ENCODE peak calls at places on chromosomes 16 and 17, in four cellular contexts. P, B, Q and E are unnamed samples.

GRCh38 chr17:75996665-75997590 is 3.7 kb upstream of the CDK3 start:
- DNase-seq in P (peak; percentile 89), B (peak; percentile 65), Q (peak; percentile 38), E (no peak)

GRCh38 chr17:74770498-74771318 is 5.4 kb downstream of the NAT9 start:
- DNase-seq in P (peak; percentile 84), B (no peak), Q (no peak), E (peak; percentile 61)

GRCh38 chr17:14701901-14702300 is 401.0 kb downstream of the HS3ST3B1 start:
- DNase-seq in P (no peak), B (no peak), Q (no peak), E (no peak)

GRCh38 chr17:35969558-35970442 is 11.5 kb downstream of the CCL16 start:
- DNase-seq in P (peak; percentile 84), B (peak; percentile 75), Q (peak; percentile 26), E (peak; percentile 61)

GRCh38 chr17:76414334-76415295 is 30.2 kb downstream of the SPHK1 start:
- DNase-seq in P (no peak), B (no peak), Q (no peak), E (no peak)

GRCh38 chr17:66951605-66951953 is 12.9 kb upstream of the CACNG4 start:
- DNase-seq in P (peak; percentile 82), B (no peak), Q (no peak), E (peak; percentile 54)

GRCh38 chr16:14569213-14569612 is 60.8 kb downstream of the PARN start:
- DNase-seq in P (no peak), B (no peak), Q (no peak), E (no peak)

GRCh38 chr17:39634384-39634871 is 2.5 kb upstream of the STARD3 start:
- DNase-seq in P (no peak), B (no peak), Q (no peak), E (no peak)

GRCh38 chr17:74118504-74118903 is 85.0 kb upstream of the RPL38 start:
- DNase-seq in P (peak; percentile 26), B (no peak), Q (no peak), E (no peak)

GRCh38 chr16:54934536-54935410 is 4.1 kb downstream of the IRX5 start:
- DNase-seq in P (no peak), B (peak; percentile 50), Q (no peak), E (no peak)

GRCh38 chr17:81863833-81864768 is 3.8 kb upstream of the P4HB start:
- DNase-seq in P (no peak), B (no peak), Q (no peak), E (no peak)

GRCh38 chr17:1919206-1919605 is 89.4 kb downstream of the RPA1 start:
- DNase-seq in P (no peak), B (no peak), Q (no peak), E (no peak)

GRCh38 chr17:36933174-36934143 is 3.8 kb upstream of the LHX1 start:
- DNase-seq in P (no peak), B (no peak), Q (no peak), E (no peak)

GRCh38 chr16:47387026-47387734 is 73.7 kb downstream of the ITFG1 start:
- DNase-seq in P (no peak), B (no peak), Q (no peak), E (no peak)

GRCh38 chr17:6994666-6995246 is 1.1 kb upstream of the ALOX12 start:
- DNase-seq in P (no peak), B (no peak), Q (no peak), E (no peak)

GRCh38 chr16:48885456-48885855 is 275.5 kb upstream of the N4BP1 start:
- DNase-seq in P (no peak), B (no peak), Q (no peak), E (no peak)

GRCh38 chr17:78979780-78980623 is at the start of gene LGALS3BP:
- DNase-seq in P (peak; percentile 69), B (no peak), Q (peak; percentile 51), E (no peak)

GRCh38 chr17:2068589-2069051 is 13.7 kb downstream of the HIC1 start:
- DNase-seq in P (no peak), B (no peak), Q (peak; percentile 61), E (no peak)

GRCh38 chr17:44867841-44868240 is 20.2 kb downstream of the HIGD1B start:
- DNase-seq in P (no peak), B (no peak), Q (no peak), E (no peak)

GRCh38 chr16:57564571-57565270 is 22.3 kb downstream of the ADGRG5 start:
- DNase-seq in P (no peak), B (no peak), Q (peak; percentile 16), E (no peak)

GRCh38 chr17:32631341-32632109 is 144.7 kb downstream of the CDK5R1 start:
- DNase-seq in P (no peak), B (no peak), Q (no peak), E (no peak)

GRCh38 chr16:75102595-75102994 is 14.0 kb downstream of the LDHD start:
- DNase-seq in P (no peak), B (no peak), Q (no peak), E (no peak)

GRCh38 chr16:83015871-83016270 is 389.1 kb downstream of the CDH13 start:
- DNase-seq in P (no peak), B (no peak), Q (no peak), E (no peak)

GRCh38 chr17:75642221-75643032 is 9.2 kb downstream of the SMIM5 start:
- DNase-seq in P (no peak), B (no peak), Q (no peak), E (no peak)

GRCh38 chr17:29158515-29159275 is 21.5 kb downstream of the MYO18A start:
- DNase-seq in P (peak; percentile 77), B (no peak), Q (no peak), E (no peak)

GRCh38 chr17:72822358-72823023 is 270.0 kb downstream of the SLC39A11 start:
- DNase-seq in P (no peak), B (no peak), Q (no peak), E (no peak)

GRCh38 chr16:50037791-50038190 is 12.8 kb downstream of the CNEP1R1 start:
- DNase-seq in P (no peak), B (no peak), Q (no peak), E (no peak)

GRCh38 chr17:47949197-47949759 is 7.9 kb downstream of the PNPO start:
- DNase-seq in P (peak; percentile 96), B (peak; percentile 77), Q (no peak), E (no peak)

GRCh38 chr16:71917900-71918299 is 22.6 kb downstream of the IST1 start:
- DNase-seq in P (no peak), B (no peak), Q (no peak), E (no peak)

GRCh38 chr16:2836646-2837508 is 6.8 kb downstream of the ZG16B start:
- DNase-seq in P (no peak), B (no peak), Q (no peak), E (no peak)

GRCh38 chr16:86740817-86741799 is 162.8 kb downstream of the FOXL1 start:
- DNase-seq in P (peak; percentile 63), B (no peak), Q (no peak), E (no peak)

GRCh38 chr17:74852237-74853047 is 7.2 kb downstream of the GRIN2C start:
- DNase-seq in P (peak; percentile 94), B (no peak), Q (no peak), E (peak; percentile 80)

GRCh38 chr16:86118467-86119307 is 219.7 kb downstream of the IRF8 start:
- DNase-seq in P (no peak), B (no peak), Q (no peak), E (no peak)

GRCh38 chr17:14427914-14428639 is 127.2 kb downstream of the HS3ST3B1 start:
- DNase-seq in P (no peak), B (no peak), Q (no peak), E (no peak)

GRCh38 chr17:37791434-37791833 is 46.6 kb upstream of the HNF1B start:
- DNase-seq in P (no peak), B (no peak), Q (peak; percentile 71), E (no peak)

GRCh38 chr17:45029758-45030423 is 21.5 kb downstream of the DCAKD start:
- DNase-seq in P (no peak), B (no peak), Q (no peak), E (no peak)

GRCh38 chr17:74214642-74215331 is 1.4 kb downstream of the TTYH2 start:
- DNase-seq in P (no peak), B (no peak), Q (no peak), E (no peak)

GRCh38 chr17:42363767-42364585 is 24.3 kb downstream of the STAT3 start:
- DNase-seq in P (no peak), B (no peak), Q (no peak), E (no peak)

DNA sequence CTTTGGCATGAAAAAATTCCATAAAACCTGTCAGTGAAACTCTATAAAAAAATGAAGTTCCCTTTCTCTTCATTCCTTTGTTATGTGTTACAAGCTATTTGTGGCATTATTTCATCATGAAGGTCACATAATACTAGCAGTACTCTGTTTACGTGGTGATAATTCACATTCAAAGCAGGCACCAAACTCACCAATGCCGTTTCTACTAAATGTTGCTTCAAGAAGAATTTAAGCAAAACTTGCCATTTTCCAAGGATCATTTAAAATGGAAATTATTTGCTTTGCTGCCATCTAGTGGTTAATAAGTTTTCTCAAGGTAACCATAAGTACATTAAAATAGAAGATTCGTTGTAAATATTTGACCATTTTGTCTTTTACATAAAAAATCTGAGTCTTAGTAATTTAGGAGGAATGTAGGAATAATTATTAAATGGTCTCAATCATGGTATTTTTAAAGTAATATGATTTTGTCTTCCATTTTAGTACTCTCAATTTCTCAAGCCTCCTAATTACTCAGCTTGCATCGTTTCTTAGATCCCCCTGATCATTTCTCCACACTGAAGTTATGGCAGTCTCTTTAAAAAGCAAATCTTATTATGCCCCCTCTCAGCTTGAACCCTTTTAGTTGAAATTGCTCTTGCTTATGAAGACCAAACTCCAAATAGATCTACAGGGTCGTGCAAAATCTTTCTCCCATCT is 80.8 kb downstream of the OMG start:
- DNase-seq in P (no peak), B (no peak), Q (no peak), E (no peak)
- TF ChIP-seq CTCF in P (peak; percentile 61), B (no peak), Q (peak; percentile 1), E (peak; percentile 52)

DNA sequence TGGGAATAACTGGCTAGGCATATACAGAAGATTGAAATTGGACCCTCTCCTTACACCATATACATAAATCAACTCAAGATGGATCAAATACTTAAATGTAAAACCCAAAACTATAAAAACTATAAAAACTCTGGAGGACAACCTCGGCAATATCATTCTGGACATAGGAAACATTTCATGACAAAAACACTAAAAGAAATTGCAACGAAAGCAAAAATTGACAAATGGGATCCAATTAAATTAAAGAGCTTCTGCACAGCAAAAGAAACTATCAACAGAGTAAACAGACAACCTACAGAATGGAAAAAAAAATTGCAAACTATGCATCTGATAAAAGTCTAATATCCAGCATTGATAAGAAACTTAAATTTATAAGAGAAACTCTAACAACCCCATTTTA is 503.7 kb upstream of the C16orf82 start:
- DNase-seq in P (no peak), B (no peak), Q (no peak), E (no peak)
- H3K4me3 ChIP-seq in P (no peak overlapping the region), B (no peak overlapping the region), Q (no peak overlapping the region), E (no peak overlapping the region)

GRCh38 chr17:71304498-71305158 is 816.2 kb upstream of the SOX9 start:
- DNase-seq in P (no peak), B (no peak), Q (no peak), E (no peak)
- TF ChIP-seq CTCF in P (no peak), B (no peak), Q (no peak), E (no peak)

GRCh38 chr16:11138769-11139623 is 117.0 kb downstream of the SOCS1 start:
- DNase-seq in P (no peak), B (no peak), Q (no peak), E (no peak)
- H3K4me3 ChIP-seq in P (no peak overlapping the region), B (no peak overlapping the region), Q (no peak overlapping the region), E (no peak overlapping the region)